ENCODE peak calls at places on chromosomes 16 and 17, in four cellular contexts. T is GM12878, L is K562, E is IMR-90. P is an unnamed sample.

GRCh38 chr17:78674156-78674555 is 97.0 kb upstream of the DNAH17 start:
- DNase-seq in L (no peak), E (no peak), T (no peak), P (no peak)

GRCh38 chr16:88014201-88014781 is 63.1 kb downstream of the BANP start:
- DNase-seq in E (peak), L (no peak), T (no peak), P (peak)

GRCh38 chr16:87318158-87318644 is 1.0 kb upstream of the C16orf95 start:
- DNase-seq in E (peak), L (peak), T (no peak), P (peak)

GRCh38 chr16:17845031-17845430 is 374.3 kb upstream of the XYLT1 start:
- DNase-seq in L (no peak), T (no peak), E (no peak), P (no peak)

GRCh38 chr16:13014516-13014915 is 113.1 kb downstream of the SHISA9 start:
- DNase-seq in L (no peak), E (no peak), T (no peak), P (peak)

GRCh38 chr16:72739577-72739976 is 308.4 kb downstream of the ZFHX3 start:
- DNase-seq in E (peak), L (no peak), T (no peak), P (peak)

GRCh38 chr17:63930951-63931575 is 1.1 kb downstream of the CD79B start:
- DNase-seq in E (no peak), T (no peak), L (peak), P (no peak)

GRCh38 chr16:77383606-77384187 is 51.1 kb downstream of the ADAMTS18 start:
- DNase-seq in L (no peak), E (no peak), T (no peak), P (peak)

GRCh38 chr17:80259642-80260535 is 763 bp upstream of the RNF213 start:
- DNase-seq in T (no peak), L (peak), E (peak), P (peak)

GRCh38 chr16:4273858-4274291 is 1.1 kb upstream of the TFAP4 start:
- DNase-seq in L (no peak), E (peak), T (no peak), P (peak)

GRCh38 chr17:79933863-79934652 is 94.8 kb upstream of the CBX4 start:
- DNase-seq in E (peak), L (no peak), T (no peak), P (no peak)

GRCh38 chr17:57892820-57893595 is 43.2 kb upstream of the MRPS23 start:
- DNase-seq in T (no peak), E (peak), L (peak), P (peak)

GRCh38 chr16:83185902-83186301 is 559.1 kb downstream of the CDH13 start:
- DNase-seq in E (no peak), L (no peak), T (no peak), P (no peak)

GRCh38 chr16:85535352-85536072 is 77.6 kb upstream of the GSE1 start:
- DNase-seq in E (no peak), T (no peak), L (peak), P (peak)

GRCh38 chr17:72358465-72358864 is 237.6 kb downstream of the SOX9 start:
- DNase-seq in E (peak), T (no peak), L (no peak), P (no peak)

GRCh38 chr17:74502866-74503265 is 28.4 kb downstream of the CD300LB start:
- DNase-seq in T (no peak), E (no peak), L (no peak), P (peak)

GRCh38 chr16:84973226-84973625 is 38.1 kb downstream of the ZDHHC7 start:
- DNase-seq in T (no peak), E (no peak), L (no peak), P (no peak)

GRCh38 chr17:70636517-70637133 is 467.3 kb downstream of the KCNJ2 start:
- DNase-seq in T (no peak), L (peak), E (peak), P (peak)

GRCh38 chr16:17474037-17474436 is 3.3 kb upstream of the XYLT1 start:
- DNase-seq in T (no peak), E (no peak), L (no peak), P (no peak)

GRCh38 chr17:50269477-50270429 is 4.5 kb upstream of the TMEM92 start:
- DNase-seq in L (peak), T (peak), E (peak), P (peak)

GRCh38 chr17:50634123-50634914 is at the start of gene ABCC3:
- DNase-seq in L (no peak), E (no peak), T (no peak), P (peak)

GRCh38 chr16:12057276-12057675 is 80.7 kb downstream of the SNX29 start:
- DNase-seq in E (peak), L (no peak), T (no peak), P (no peak)

GRCh38 chr17:64103751-64104364 is 26.1 kb downstream of the ERN1 start:
- DNase-seq in L (no peak), E (peak), T (peak), P (no peak)

GRCh38 chr17:68020451-68020779 is 15.1 kb upstream of the KPNA2 start:
- DNase-seq in E (no peak), L (no peak), T (no peak), P (peak)

GRCh38 chr16:52677487-52677886 is 130.5 kb upstream of the TOX3 start:
- DNase-seq in T (no peak), L (no peak), E (no peak), P (no peak)

GRCh38 chr17:50051082-50051576 is 4.8 kb upstream of the ITGA3 start:
- DNase-seq in L (peak), E (peak), T (no peak), P (no peak)

GRCh38 chr16:19513377-19514053 is 8.4 kb downstream of the GDE1 start:
- DNase-seq in T (no peak), E (peak), L (no peak), P (no peak)

GRCh38 chr17:45170280-45170975 is 8.8 kb downstream of the HEXIM2 start:
- DNase-seq in T (no peak), E (no peak), L (no peak), P (no peak)

GRCh38 chr17:45172232-45172540 is 10.5 kb downstream of the HEXIM2 start:
- DNase-seq in T (no peak), L (no peak), E (no peak), P (no peak)

GRCh38 chr17:45171338-45172231 is 9.9 kb downstream of the HEXIM2 start:
- DNase-seq in L (no peak), E (no peak), T (no peak), P (peak)

GRCh38 chr17:45170976-45171337 is 9.3 kb downstream of the HEXIM2 start:
- DNase-seq in E (peak), T (no peak), L (no peak), P (no peak)

GRCh38 chr17:45172541-45173286 is 11.0 kb downstream of the HEXIM2 start:
- DNase-seq in E (peak), L (no peak), T (no peak), P (peak)
- TF ChIP-seq MXI1 in E (no peak), L (no peak), T (no peak), P (peak)

GRCh38 chr16:57534337-57534880 is 2.0 kb downstream of the CCDC102A start:
- DNase-seq in T (no peak), L (no peak), E (no peak), P (no peak)

GRCh38 chr16:57533366-57533617 is 3.1 kb downstream of the CCDC102A start:
- DNase-seq in T (no peak), E (no peak), L (no peak), P (no peak)

GRCh38 chr16:57534881-57535658 is 1.3 kb downstream of the CCDC102A start:
- DNase-seq in L (no peak), T (no peak), E (no peak), P (no peak)

GRCh38 chr16:57532251-57532625 is 4.1 kb downstream of the CCDC102A start:
- DNase-seq in E (no peak), L (no peak), T (no peak), P (no peak)

DNA sequence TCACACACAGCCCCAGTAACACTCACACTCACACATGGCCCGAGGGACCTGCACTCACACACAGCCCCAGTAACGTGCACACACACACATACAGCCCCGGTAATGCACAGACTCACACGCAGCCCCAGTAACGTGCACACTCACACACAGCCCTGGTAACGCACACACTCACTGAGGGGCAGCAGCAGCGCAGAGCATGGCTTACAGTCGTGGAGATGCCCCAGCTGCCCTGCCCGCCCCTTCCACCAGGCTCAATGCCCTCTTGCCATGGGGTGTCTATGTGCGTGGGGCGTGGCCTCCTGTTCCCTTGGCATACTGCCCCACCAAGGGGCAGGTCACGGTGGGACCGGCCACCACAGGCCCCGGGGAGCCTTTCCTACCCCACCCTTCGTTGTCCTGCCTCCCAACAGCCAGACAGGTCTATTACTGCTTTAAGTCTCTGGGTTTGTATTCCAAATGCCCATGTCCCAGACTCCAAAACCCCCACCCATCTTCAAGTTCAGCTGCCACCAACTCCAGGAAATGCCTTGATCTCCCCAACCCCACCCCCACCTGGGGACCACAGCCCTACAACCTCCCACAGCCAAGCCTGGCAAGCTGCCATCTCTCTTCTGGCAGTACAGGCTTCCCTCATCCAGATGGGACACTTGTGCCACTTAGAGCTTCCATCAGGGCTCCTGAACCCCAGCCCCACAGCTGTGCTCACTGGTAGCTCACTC is 2.6 kb downstream of the CCDC102A start:
- DNase-seq in T (no peak), L (no peak), E (no peak), P (no peak)
- TF ChIP-seq MXI1 in T (no peak), L (no peak), E (no peak), P (no peak)

DNA sequence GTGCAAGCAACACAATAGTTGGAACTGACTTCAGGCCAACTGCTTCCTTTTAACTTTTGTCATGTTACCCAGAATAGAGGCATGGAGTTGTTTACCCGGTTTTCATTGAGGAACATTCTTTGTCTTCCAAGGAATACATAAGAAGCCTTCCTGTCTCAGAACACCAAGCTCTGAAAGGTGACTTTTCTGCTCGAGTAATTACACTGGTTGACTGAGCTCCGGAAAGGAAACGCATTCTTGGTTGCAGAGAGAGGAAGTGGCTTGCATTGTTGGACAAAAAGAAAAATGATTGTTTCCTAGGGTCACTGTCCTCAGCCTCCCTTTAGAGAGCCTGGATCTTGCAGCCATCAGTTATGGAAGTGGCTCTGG is 30.8 kb upstream of the SEC14L1 start:
- DNase-seq in E (peak), T (peak), L (no peak), P (no peak)
- TF ChIP-seq MXI1 in E (no peak), T (no peak), L (no peak), P (no peak)

GRCh38 chr17:37741334-37742113 is 3.3 kb downstream of the HNF1B start:
- DNase-seq in L (no peak), T (no peak), E (no peak), P (no peak)

GRCh38 chr17:37742762-37743611 is 1.9 kb downstream of the HNF1B start:
- DNase-seq in E (no peak), T (no peak), L (no peak), P (peak)

GRCh38 chr17:37740861-37741260 is 4.0 kb downstream of the HNF1B start:
- DNase-seq in T (no peak), L (no peak), E (no peak), P (no peak)

GRCh38 chr17:37743612-37743874 is 1.3 kb downstream of the HNF1B start:
- DNase-seq in E (no peak), T (no peak), L (no peak), P (peak)

GRCh38 chr17:37742114-37742761 is 2.6 kb downstream of the HNF1B start:
- DNase-seq in E (peak), T (no peak), L (no peak), P (no peak)
- TF ChIP-seq MXI1 in E (no peak), T (peak), L (no peak), P (no peak)

DNA sequence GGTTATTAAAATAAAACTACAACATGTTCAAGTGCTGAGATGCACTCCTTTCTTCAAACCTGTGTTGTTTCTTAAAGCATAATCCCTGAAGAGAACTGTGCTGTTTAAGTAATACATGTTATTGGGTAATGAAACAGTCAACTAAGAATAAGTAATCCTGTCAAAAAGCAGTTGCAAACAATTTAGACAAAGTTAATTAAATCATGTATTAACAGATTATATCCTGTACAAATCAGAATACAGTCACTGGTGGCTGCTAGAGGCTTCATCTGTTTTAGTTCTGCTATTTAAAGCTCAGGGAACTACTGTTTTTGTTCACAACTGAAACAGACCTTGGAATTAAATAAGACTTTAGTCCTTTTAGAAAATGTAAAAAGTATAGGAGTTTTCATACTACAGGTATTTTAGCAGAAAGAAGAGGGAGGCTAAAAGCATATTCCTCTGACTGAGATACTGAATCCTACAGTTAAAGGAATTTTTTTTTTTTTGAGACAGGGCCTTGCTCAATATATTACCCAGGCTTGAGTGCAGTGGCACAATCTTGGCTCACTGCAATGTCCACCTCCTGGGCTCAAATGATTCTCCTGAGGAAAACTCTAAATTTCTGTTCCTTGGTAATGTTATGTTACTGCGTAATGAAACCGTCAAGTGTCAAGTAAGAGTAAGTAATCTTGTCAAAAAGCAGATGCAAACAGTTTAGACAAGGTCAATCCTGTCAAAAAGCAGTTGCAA is 27.3 kb upstream of the ITGA2B start:
- DNase-seq in T (no peak), E (no peak), L (no peak), P (no peak)
- TF ChIP-seq MXI1 in T (no peak), E (no peak), L (no peak), P (no peak)

GRCh38 chr16:29756654-29757053 is 10.9 kb upstream of the C16orf54 start:
- DNase-seq in E (peak), T (no peak), L (no peak), P (no peak)

GRCh38 chr16:29761882-29762281 is 16.1 kb upstream of the C16orf54 start:
- DNase-seq in E (no peak), L (peak), T (no peak), P (no peak)

GRCh38 chr16:29757950-29758466 is 12.2 kb upstream of the C16orf54 start:
- DNase-seq in T (no peak), L (no peak), E (peak), P (peak)

GRCh38 chr16:29763326-29763725 is 14.7 kb upstream of the ZG16 start:
- DNase-seq in T (no peak), L (no peak), E (no peak), P (no peak)

GRCh38 chr16:29760567-29761279 is 14.9 kb upstream of the C16orf54 start:
- DNase-seq in E (no peak), L (no peak), T (no peak), P (no peak)
- TF ChIP-seq MXI1 in E (no peak), L (no peak), T (no peak), P (no peak)

GRCh38 chr16:59605706-59606105 is 871.6 kb upstream of the GOT2 start:
- DNase-seq in T (no peak), L (no peak), E (no peak), P (no peak)
- TF ChIP-seq MXI1 in T (no peak), L (no peak), E (no peak), P (no peak)

GRCh38 chr17:42087042-42087701 is 11.1 kb downstream of the ZNF385C start:
- DNase-seq in T (no peak), E (no peak), L (peak), P (peak)
- TF ChIP-seq MXI1 in T (no peak), E (no peak), L (no peak), P (no peak)

GRCh38 chr17:39227364-39227919 is 1.7 kb upstream of the STAC2 start:
- DNase-seq in E (no peak), L (no peak), T (no peak), P (no peak)
- TF ChIP-seq MXI1 in E (no peak), L (no peak), T (no peak), P (no peak)